ENCODE peak calls at places on chromosomes 2 and 18, in six cellular contexts. One of them, this sample, is unnamed.

GRCh38 chr18:58761970-58762780 is 90.9 kb downstream of the MALT1 start:
- DNase-seq in RCC 7860: no peak
- DNase-seq in kidney tubule cell: no peak
- DNase-seq in Karpas-422: no peak
- DNase-seq in Kasumi-1: no peak
- DNase-seq in stimulated activated CD8-positive, alpha-beta memory T cell treated with anti-CD3 and anti-CD28 coated beads, Interleukin-7, amount 100 ng/mL, for 24 hours: no peak
- DNase-seq in this sample: no peak

GRCh38 chr2:118294063-118294462 is 205.8 kb downstream of the INSIG2 start:
- DNase-seq in RCC 7860: no peak
- DNase-seq in kidney tubule cell: no peak
- DNase-seq in Karpas-422: peak
- DNase-seq in Kasumi-1: no peak
- DNase-seq in stimulated activated CD8-positive, alpha-beta memory T cell treated with anti-CD3 and anti-CD28 coated beads, Interleukin-7, amount 100 ng/mL, for 24 hours: no peak
- DNase-seq in this sample: no peak

GRCh38 chr2:179524940-179525339 is 260.3 kb upstream of the SESTD1 start:
- DNase-seq in RCC 7860: no peak
- DNase-seq in kidney tubule cell: peak
- DNase-seq in Karpas-422: no peak
- DNase-seq in Kasumi-1: no peak
- DNase-seq in stimulated activated CD8-positive, alpha-beta memory T cell treated with anti-CD3 and anti-CD28 coated beads, Interleukin-7, amount 100 ng/mL, for 24 hours: no peak
- DNase-seq in this sample: no peak

GRCh38 chr2:43609304-43609883 is 13.6 kb upstream of the THADA start:
- DNase-seq in RCC 7860: peak
- DNase-seq in kidney tubule cell: peak
- DNase-seq in Karpas-422: peak
- DNase-seq in Kasumi-1: peak
- DNase-seq in stimulated activated CD8-positive, alpha-beta memory T cell treated with anti-CD3 and anti-CD28 coated beads, Interleukin-7, amount 100 ng/mL, for 24 hours: no peak
- DNase-seq in this sample: peak

GRCh38 chr2:53826587-53827397 is 33.0 kb downstream of the GPR75 start:
- DNase-seq in RCC 7860: no peak
- DNase-seq in kidney tubule cell: no peak
- DNase-seq in Karpas-422: no peak
- DNase-seq in Kasumi-1: no peak
- DNase-seq in stimulated activated CD8-positive, alpha-beta memory T cell treated with anti-CD3 and anti-CD28 coated beads, Interleukin-7, amount 100 ng/mL, for 24 hours: no peak
- DNase-seq in this sample: no peak

GRCh38 chr2:24208490-24208889 is 33.6 kb downstream of the FAM228A start:
- DNase-seq in RCC 7860: no peak
- DNase-seq in kidney tubule cell: no peak
- DNase-seq in Karpas-422: no peak
- DNase-seq in Kasumi-1: no peak
- DNase-seq in stimulated activated CD8-positive, alpha-beta memory T cell treated with anti-CD3 and anti-CD28 coated beads, Interleukin-7, amount 100 ng/mL, for 24 hours: no peak
- DNase-seq in this sample: no peak

GRCh38 chr2:240213476-240214391 is 73.3 kb upstream of the OTOS start:
- DNase-seq in RCC 7860: no peak
- DNase-seq in kidney tubule cell: no peak
- DNase-seq in Karpas-422: no peak
- DNase-seq in Kasumi-1: no peak
- DNase-seq in stimulated activated CD8-positive, alpha-beta memory T cell treated with anti-CD3 and anti-CD28 coated beads, Interleukin-7, amount 100 ng/mL, for 24 hours: no peak
- DNase-seq in this sample: no peak

GRCh38 chr2:238106339-238106697 is 6.2 kb downstream of the ESPNL start:
- DNase-seq in RCC 7860: no peak
- DNase-seq in kidney tubule cell: no peak
- DNase-seq in Karpas-422: no peak
- DNase-seq in Kasumi-1: no peak
- DNase-seq in stimulated activated CD8-positive, alpha-beta memory T cell treated with anti-CD3 and anti-CD28 coated beads, Interleukin-7, amount 100 ng/mL, for 24 hours: no peak
- DNase-seq in this sample: peak

GRCh38 chr2:75587954-75588587 is 27.3 kb upstream of the EVA1A start:
- DNase-seq in RCC 7860: no peak
- DNase-seq in kidney tubule cell: no peak
- DNase-seq in Karpas-422: no peak
- DNase-seq in Kasumi-1: no peak
- DNase-seq in stimulated activated CD8-positive, alpha-beta memory T cell treated with anti-CD3 and anti-CD28 coated beads, Interleukin-7, amount 100 ng/mL, for 24 hours: no peak
- DNase-seq in this sample: no peak

GRCh38 chr2:119174216-119174992 is 15.9 kb upstream of the C1QL2 start:
- DNase-seq in RCC 7860: no peak
- DNase-seq in kidney tubule cell: peak
- DNase-seq in Karpas-422: peak
- DNase-seq in Kasumi-1: peak
- DNase-seq in stimulated activated CD8-positive, alpha-beta memory T cell treated with anti-CD3 and anti-CD28 coated beads, Interleukin-7, amount 100 ng/mL, for 24 hours: peak
- DNase-seq in this sample: peak

GRCh38 chr2:237298323-237299118 is 115.4 kb downstream of the COL6A3 start:
- DNase-seq in RCC 7860: peak
- DNase-seq in kidney tubule cell: peak
- DNase-seq in Karpas-422: no peak
- DNase-seq in Kasumi-1: no peak
- DNase-seq in stimulated activated CD8-positive, alpha-beta memory T cell treated with anti-CD3 and anti-CD28 coated beads, Interleukin-7, amount 100 ng/mL, for 24 hours: no peak
- DNase-seq in this sample: no peak

GRCh38 chr2:173056705-173057368 is 18.8 kb upstream of the MAP3K20 start:
- DNase-seq in RCC 7860: no peak
- DNase-seq in kidney tubule cell: no peak
- DNase-seq in Karpas-422: no peak
- DNase-seq in Kasumi-1: no peak
- DNase-seq in stimulated activated CD8-positive, alpha-beta memory T cell treated with anti-CD3 and anti-CD28 coated beads, Interleukin-7, amount 100 ng/mL, for 24 hours: no peak
- DNase-seq in this sample: no peak

GRCh38 chr2:69642709-69643601 is 584 bp downstream of the AAK1 start:
- DNase-seq in RCC 7860: peak
- DNase-seq in kidney tubule cell: peak
- DNase-seq in Karpas-422: peak
- DNase-seq in Kasumi-1: peak
- DNase-seq in stimulated activated CD8-positive, alpha-beta memory T cell treated with anti-CD3 and anti-CD28 coated beads, Interleukin-7, amount 100 ng/mL, for 24 hours: peak
- DNase-seq in this sample: peak

GRCh38 chr2:191103793-191104192 is 47.0 kb downstream of the STAT4 start:
- DNase-seq in RCC 7860: no peak
- DNase-seq in kidney tubule cell: peak
- DNase-seq in Karpas-422: no peak
- DNase-seq in Kasumi-1: no peak
- DNase-seq in stimulated activated CD8-positive, alpha-beta memory T cell treated with anti-CD3 and anti-CD28 coated beads, Interleukin-7, amount 100 ng/mL, for 24 hours: no peak
- DNase-seq in this sample: no peak

GRCh38 chr2:71694501-71695234 is 241.3 kb downstream of the DYSF start:
- DNase-seq in RCC 7860: no peak
- DNase-seq in kidney tubule cell: no peak
- DNase-seq in Karpas-422: no peak
- DNase-seq in Kasumi-1: no peak
- DNase-seq in stimulated activated CD8-positive, alpha-beta memory T cell treated with anti-CD3 and anti-CD28 coated beads, Interleukin-7, amount 100 ng/mL, for 24 hours: no peak
- DNase-seq in this sample: no peak

GRCh38 chr2:150282821-150283309 is 204.6 kb downstream of the RND3 start:
- DNase-seq in RCC 7860: no peak
- DNase-seq in kidney tubule cell: no peak
- DNase-seq in Karpas-422: no peak
- DNase-seq in Kasumi-1: no peak
- DNase-seq in stimulated activated CD8-positive, alpha-beta memory T cell treated with anti-CD3 and anti-CD28 coated beads, Interleukin-7, amount 100 ng/mL, for 24 hours: no peak
- DNase-seq in this sample: no peak

GRCh38 chr18:60066576-60066975 is 166.8 kb downstream of the PMAIP1 start:
- DNase-seq in RCC 7860: no peak
- DNase-seq in kidney tubule cell: no peak
- DNase-seq in Karpas-422: no peak
- DNase-seq in Kasumi-1: no peak
- DNase-seq in stimulated activated CD8-positive, alpha-beta memory T cell treated with anti-CD3 and anti-CD28 coated beads, Interleukin-7, amount 100 ng/mL, for 24 hours: no peak
- DNase-seq in this sample: no peak

GRCh38 chr2:118881490-118882129 is 34.2 kb upstream of the EN1 start:
- DNase-seq in RCC 7860: peak
- DNase-seq in kidney tubule cell: peak
- DNase-seq in Karpas-422: peak
- DNase-seq in Kasumi-1: peak
- DNase-seq in stimulated activated CD8-positive, alpha-beta memory T cell treated with anti-CD3 and anti-CD28 coated beads, Interleukin-7, amount 100 ng/mL, for 24 hours: peak
- DNase-seq in this sample: peak

GRCh38 chr18:78787751-78788150 is 191.9 kb upstream of the SALL3 start:
- DNase-seq in RCC 7860: no peak
- DNase-seq in kidney tubule cell: no peak
- DNase-seq in Karpas-422: no peak
- DNase-seq in Kasumi-1: no peak
- DNase-seq in stimulated activated CD8-positive, alpha-beta memory T cell treated with anti-CD3 and anti-CD28 coated beads, Interleukin-7, amount 100 ng/mL, for 24 hours: no peak
- DNase-seq in this sample: no peak

GRCh38 chr2:126970583-126970982 is 71.9 kb downstream of the TEX51 start:
- DNase-seq in RCC 7860: no peak
- DNase-seq in kidney tubule cell: no peak
- DNase-seq in Karpas-422: no peak
- DNase-seq in Kasumi-1: no peak
- DNase-seq in stimulated activated CD8-positive, alpha-beta memory T cell treated with anti-CD3 and anti-CD28 coated beads, Interleukin-7, amount 100 ng/mL, for 24 hours: no peak
- DNase-seq in this sample: no peak

This sample was measured in NCI-H146.